ENCODE peak calls at places on chromosomes 3 and 15, in nine cellular contexts. V, S, D, J, O, U, R, W and Q are unnamed samples.

GRCh38 chr3:25781758-25782594 is 1.3 kb downstream of the NGLY1 start:
- DNase-seq in D (peak; percentile 75), S (no peak), J (no peak), U (peak; percentile 30), W (no peak), R (no peak), V (no peak), O (no peak), Q (peak; percentile 71)

GRCh38 chr3:138395865-138396751 is 38.3 kb upstream of the ESYT3 start:
- DNase-seq in U (no peak), J (peak; percentile 50), O (no peak), R (no peak), W (no peak), S (no peak), D (no peak), V (no peak), Q (no peak)

GRCh38 chr15:84715442-84716035 is 400 bp downstream of the SEC11A start:
- DNase-seq in D (peak; percentile 14), O (peak; percentile 49), W (peak; percentile 43), U (no peak), S (peak; percentile 70), R (peak; percentile 57), J (no peak), V (peak; percentile 52), Q (peak; percentile 24)

GRCh38 chr15:101093959-101094358 is 157.9 kb downstream of the CHSY1 start:
- DNase-seq in W (no peak), J (no peak), O (no peak), U (no peak), S (no peak), R (no peak), V (no peak), D (no peak), Q (no peak)

GRCh38 chr3:189845069-189845468 is 213.9 kb downstream of the TP63 start:
- DNase-seq in D (no peak), V (no peak), O (no peak), W (no peak), S (no peak), J (no peak), R (no peak), U (no peak), Q (no peak)

GRCh38 chr3:51948016-51948580 is 5.9 kb downstream of the PARP3 start:
- DNase-seq in W (no peak), O (no peak), S (no peak), R (no peak), J (no peak), U (no peak), D (no peak), V (no peak), Q (no peak)

GRCh38 chr3:155387571-155387970 is 94.1 kb upstream of the STRIT1 start:
- DNase-seq in R (no peak), V (no peak), W (no peak), U (no peak), J (no peak), D (no peak), O (no peak), S (no peak), Q (no peak)

GRCh38 chr3:73762855-73763254 is 138.1 kb upstream of the PDZRN3 start:
- DNase-seq in R (no peak), S (no peak), O (no peak), U (no peak), D (no peak), W (no peak), V (no peak), J (no peak), Q (no peak)

GRCh38 chr3:114519415-114519814 is 225.6 kb downstream of the TIGIT start:
- DNase-seq in R (peak; percentile 29), D (peak; percentile 52), O (no peak), V (peak; percentile 52), S (peak; percentile 81), U (no peak), J (peak; percentile 52), W (peak; percentile 43), Q (no peak)

GRCh38 chr3:71414189-71414924 is 169.2 kb downstream of the FOXP1 start:
- DNase-seq in W (no peak), J (no peak), O (no peak), R (no peak), S (no peak), V (no peak), U (no peak), D (no peak), Q (no peak)

GRCh38 chr3:33057320-33058298 is 39.3 kb downstream of the GLB1 start:
- DNase-seq in J (no peak), S (no peak), V (no peak), W (no peak), D (no peak), O (no peak), R (no peak), U (no peak), Q (no peak)